ENCODE peak calls at places on chromosomes 4 and X, in five cellular contexts. F is cardiac muscle cell; V is CD8-positive, alpha-beta memory T cell; B is breast epithelium; Z is testis. R is an unnamed sample. For H3K4me1, the result is how much of the 10 kb centered on the place peaks cover.

GRCh38 chr4:72312032-72312650 is 256.9 kb downstream of the ADAMTS3 start:
- DNase-seq in F (no peak), V (no peak), B (no peak), Z (peak), R (no peak)

GRCh38 chrX:111360839-111361238 is 51.2 kb downstream of the DCX start:
- DNase-seq in F (peak), V (no peak), B (no peak), Z (no peak), R (no peak)

GRCh38 chr4:69727412-69727811 is 33.0 kb downstream of the SULT1B1 start:
- DNase-seq in F (no peak), V (no peak), B (no peak), Z (no peak), R (no peak)

GRCh38 chr4:82560853-82561744 is 689 bp downstream of the TMEM150C start:
- DNase-seq in F (no peak), V (no peak), B (no peak), Z (no peak), R (no peak)

GRCh38 chrX:9605484-9605883 is 140.6 kb downstream of the TBL1X start:
- DNase-seq in F (no peak), V (no peak), B (no peak), Z (no peak), R (no peak)

GRCh38 chr4:139214039-139214534 is 37.1 kb upstream of the ELF2 start:
- DNase-seq in F (peak), V (no peak), B (no peak), Z (peak), R (no peak)

GRCh38 chr4:15755321-15755750 is 22.8 kb upstream of the CD38 start:
- DNase-seq in F (no peak), V (no peak), B (no peak), Z (no peak), R (no peak)

GRCh38 chrX:154312116-154312515 is 16.5 kb downstream of the TKTL1 start:
- DNase-seq in F (no peak), V (no peak), B (no peak), Z (no peak), R (no peak)

GRCh38 chrX:24846551-24847170 is 152.9 kb downstream of the POLA1 start:
- DNase-seq in F (no peak), V (no peak), B (no peak), Z (peak), R (no peak)

GRCh38 chr4:114941522-114941921 is 171.9 kb downstream of the NDST4 start:
- DNase-seq in F (no peak), V (no peak), B (no peak), Z (no peak), R (no peak)

GRCh38 chr4:122874194-122874593 is 47.6 kb downstream of the FGF2 start:
- DNase-seq in F (no peak), V (no peak), B (no peak), Z (no peak), R (no peak)

GRCh38 chrX:69603566-69604194 is 12.2 kb upstream of the EDA start:
- DNase-seq in F (peak), V (no peak), B (no peak), Z (no peak), R (no peak)

GRCh38 chrX:105564536-105564935 is 257.8 kb upstream of the NRK start:
- DNase-seq in F (no peak), V (no peak), B (no peak), Z (no peak), R (no peak)

GRCh38 chr4:118765399-118765798 is 70.5 kb downstream of the SEC24D start:
- DNase-seq in F (peak), V (no peak), B (no peak), Z (no peak), R (no peak)

DNA sequence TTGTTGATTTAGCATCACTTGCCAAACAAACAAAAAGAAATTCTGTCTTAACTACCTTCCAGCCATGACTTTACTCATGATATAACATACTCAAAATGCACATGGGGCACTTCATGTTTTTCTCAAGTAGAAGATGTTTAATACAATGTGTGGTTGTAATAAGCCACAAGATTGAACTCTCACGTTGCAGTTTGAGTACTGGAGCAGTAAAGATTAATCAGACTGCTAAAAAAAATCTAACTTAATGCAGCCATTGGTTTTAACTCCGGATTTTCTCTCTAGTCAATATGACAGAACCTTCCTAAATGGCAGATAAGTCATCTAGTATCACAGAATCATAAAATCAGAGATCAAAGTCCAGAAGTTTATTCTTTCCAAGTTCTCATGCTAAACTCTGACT is 117.9 kb downstream of the SH3KBP1 start:
- DNase-seq in F (no peak), V (no peak), B (no peak), Z (no peak), R (no peak)
- H3K4me1 ChIP-seq in F (under half), V (half or more), B (under half), Z (under half), R (under half)

GRCh38 chr4:184343400-184344177 is 125.9 kb upstream of the ENPP6 start:
- DNase-seq in F (peak), V (peak), B (peak), Z (peak), R (no peak)

GRCh38 chr4:184344435-184344834 is 126.8 kb upstream of the ENPP6 start:
- DNase-seq in F (no peak), V (no peak), B (no peak), Z (no peak), R (no peak)

GRCh38 chr4:184347251-184348239 is 126.8 kb downstream of the IRF2 start:
- DNase-seq in F (peak), V (no peak), B (no peak), Z (peak), R (no peak)

GRCh38 chr4:184344899-184345572 is 127.4 kb upstream of the ENPP6 start:
- DNase-seq in F (no peak), V (no peak), B (no peak), Z (no peak), R (no peak)

GRCh38 chr4:184345573-184345922 is 127.9 kb upstream of the ENPP6 start:
- DNase-seq in F (peak), V (no peak), B (no peak), Z (peak), R (no peak)
- H3K4me1 ChIP-seq in F (under half), V (under half), B (under half), Z (under half), R (under half)

DNA sequence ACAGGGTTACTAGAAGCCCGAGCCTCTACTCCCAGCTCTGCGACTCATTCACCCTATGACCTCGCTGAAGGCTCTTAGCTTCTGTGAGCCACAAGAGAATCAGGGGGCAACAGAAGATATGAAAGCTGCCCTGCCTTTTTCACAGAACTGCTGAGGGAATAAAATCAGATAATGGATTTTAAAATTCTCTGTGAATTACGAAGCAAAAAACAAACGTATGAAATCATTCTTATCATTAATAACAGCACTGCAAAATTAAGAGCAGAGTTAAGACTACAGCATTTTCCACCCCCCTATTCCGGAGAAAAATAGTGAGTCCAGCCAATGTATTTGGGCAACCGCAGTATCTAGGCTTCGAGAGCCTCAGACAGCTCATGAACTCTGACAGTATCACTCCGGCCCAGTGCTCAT is 33.5 kb downstream of the AFAP1 start:
- DNase-seq in F (no peak), V (no peak), B (no peak), Z (no peak), R (no peak)
- H3K4me1 ChIP-seq in F (half or more), V (under half), B (under half), Z (under half), R (under half)

DNA sequence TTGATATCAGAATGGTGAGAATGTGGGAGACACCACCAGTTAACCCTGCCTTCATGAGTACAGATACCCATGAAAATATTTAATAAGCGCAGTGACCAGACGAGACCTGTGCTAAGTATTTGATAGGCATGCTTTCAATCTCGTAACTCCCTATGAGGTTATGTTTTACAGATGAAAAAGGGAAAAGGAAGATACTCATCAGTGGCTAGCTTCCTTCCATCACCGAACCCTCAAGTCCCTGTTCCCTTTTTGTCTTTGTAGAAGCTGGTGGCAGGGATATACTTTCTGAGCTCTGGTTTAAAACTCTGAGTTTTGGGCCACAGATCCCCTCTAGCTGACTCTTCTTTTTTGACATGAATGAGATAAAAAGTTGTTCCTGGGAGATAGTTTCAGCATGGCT is 26.3 kb downstream of the AFF1 start:
- DNase-seq in F (no peak), V (no peak), B (no peak), Z (no peak), R (no peak)
- H3K4me1 ChIP-seq in F (half or more), V (under half), B (under half), Z (under half), R (under half)

R was measured in naive thymus-derived CD4-positive, alpha-beta T cell.